ENCODE peak calls at places on chromosomes 1 and 21, in six cellular contexts. X, J, Y, U, G and E are unnamed samples.

GRCh38 chr1:46452931-46453325 is 36.7 kb upstream of the DMBX1 start:
- DNase-seq in X (no peak), J (no peak), Y (no peak), U (no peak), G (no peak), E (no peak)

GRCh38 chr1:156308078-156308477 is 9.0 kb upstream of the VHLL start:
- DNase-seq in X (peak), J (no peak), Y (no peak), U (no peak), G (no peak), E (no peak)

GRCh38 chr1:228938248-228938891 is 203.1 kb downstream of the RHOU start:
- DNase-seq in X (peak), J (peak), Y (no peak), U (no peak), G (no peak), E (no peak)

GRCh38 chr1:159239551-159240220 is 35.0 kb downstream of the ACKR1 start:
- DNase-seq in X (peak), J (no peak), Y (no peak), U (no peak), G (peak), E (no peak)

GRCh38 chr1:205536759-205537361 is 32.4 kb downstream of the CDK18 start:
- DNase-seq in X (no peak), J (no peak), Y (no peak), U (peak), G (no peak), E (no peak)

GRCh38 chr21:38355992-38356781 is 99.4 kb downstream of the KCNJ15 start:
- DNase-seq in X (peak), J (peak), Y (peak), U (peak), G (peak), E (peak)

GRCh38 chr1:200535605-200536004 is 84.9 kb downstream of the KIF14 start:
- DNase-seq in X (peak), J (no peak), Y (no peak), U (no peak), G (no peak), E (no peak)

GRCh38 chr1:186985889-186986491 is 157.2 kb downstream of the PLA2G4A start:
- DNase-seq in X (peak), J (peak), Y (peak), U (no peak), G (peak), E (no peak)

GRCh38 chr1:85278853-85279314 is 2.5 kb upstream of the BCL10 start:
- DNase-seq in X (peak), J (no peak), Y (peak), U (no peak), G (no peak), E (no peak)

GRCh38 chr1:185593271-185593670 is 140.9 kb upstream of the HMCN1 start:
- DNase-seq in X (no peak), J (no peak), Y (no peak), U (no peak), G (no peak), E (no peak)

GRCh38 chr21:41043008-41043407 is 125.0 kb upstream of the BACE2 start:
- DNase-seq in X (no peak), J (no peak), Y (no peak), U (no peak), G (no peak), E (no peak)

GRCh38 chr21:37821791-37822450 is 94.3 kb downstream of the KCNJ6 start:
- DNase-seq in X (no peak), J (no peak), Y (no peak), U (no peak), G (no peak), E (no peak)

GRCh38 chr21:45977396-45977795 is 4.2 kb upstream of the COL6A1 start:
- DNase-seq in X (no peak), J (no peak), Y (no peak), U (no peak), G (no peak), E (no peak)

GRCh38 chr1:207021139-207021861 is 11.3 kb downstream of the C1orf116 start:
- DNase-seq in X (no peak), J (no peak), Y (no peak), U (no peak), G (no peak), E (no peak)

GRCh38 chr1:24805534-24806301 is 60.5 kb downstream of the CLIC4 start:
- DNase-seq in X (peak), J (no peak), Y (peak), U (no peak), G (no peak), E (no peak)